ENCODE peak calls at places on chromosomes 2 and 18, in nine cellular contexts. B is stomach, R is spleen, W is K562, V is HCT116, U is sigmoid colon, Q is transverse colon, I is prostate gland, L is HepG2. Y is an unnamed sample.

GRCh38 chr2:113823729-113824595 is 65.9 kb upstream of the ACTR3 start:
- DNase-seq in B (no peak), R (no peak), W (no peak), V (no peak), U (no peak), Q (no peak), I (no peak), L (no peak), Y (no peak)

GRCh38 chr2:86052676-86053075 is 53.0 kb downstream of the POLR1A start:
- DNase-seq in B (no peak), R (no peak), W (no peak), V (no peak), U (peak; percentile 43), Q (no peak), I (no peak), L (no peak), Y (no peak)

GRCh38 chr2:181810823-181811695 is 80.5 kb upstream of the ITPRID2 start:
- DNase-seq in B (peak; percentile 45), R (no peak), W (peak; percentile 77), V (peak; percentile 98), U (no peak), Q (peak; percentile 36), I (peak; percentile 70), L (peak; percentile 74), Y (no peak)

GRCh38 chr18:61926532-61926931 is 33.7 kb upstream of the RNF152 start:
- DNase-seq in B (no peak), R (no peak), W (no peak), V (no peak), U (no peak), Q (no peak), I (no peak), L (no peak), Y (no peak)

GRCh38 chr18:49399003-49399402 is 61.4 kb downstream of the DYM start:
- DNase-seq in B (no peak), R (no peak), W (no peak), V (no peak), U (peak; percentile 69), Q (no peak), I (no peak), L (no peak), Y (no peak)

GRCh38 chr18:53843113-53843512 is 381.4 kb downstream of the MBD2 start:
- DNase-seq in B (no peak), R (no peak), W (no peak), V (no peak), U (no peak), Q (no peak), I (no peak), L (no peak), Y (no peak)

GRCh38 chr2:84817239-84817655 is 63.6 kb downstream of the TRABD2A start:
- DNase-seq in B (no peak), R (no peak), W (no peak), V (no peak), U (no peak), Q (no peak), I (no peak), L (no peak), Y (no peak)

GRCh38 chr2:10135296-10136089 is 13.0 kb downstream of the RRM2 start:
- DNase-seq in B (no peak), R (peak; percentile 8), W (peak; percentile 42), V (no peak), U (no peak), Q (no peak), I (no peak), L (no peak), Y (no peak)

GRCh38 chr18:75530548-75531211 is 103.2 kb upstream of the SMIM21 start:
- DNase-seq in B (no peak), R (no peak), W (no peak), V (no peak), U (no peak), Q (no peak), I (no peak), L (no peak), Y (no peak)

GRCh38 chr18:58632557-58632956 is 3.7 kb upstream of the ALPK2 start:
- DNase-seq in B (no peak), R (no peak), W (no peak), V (no peak), U (no peak), Q (no peak), I (no peak), L (no peak), Y (no peak)

GRCh38 chr2:26255735-26256384 is 11.1 kb downstream of the HADHB start:
- DNase-seq in B (no peak), R (no peak), W (no peak), V (no peak), U (no peak), Q (no peak), I (peak; percentile 25), L (no peak), Y (no peak)

GRCh38 chr2:223047260-223047761 is 4.7 kb upstream of the KCNE4 start:
- DNase-seq in B (no peak), R (no peak), W (no peak), V (no peak), U (peak; percentile 68), Q (no peak), I (no peak), L (no peak), Y (no peak)

GRCh38 chr2:150410809-150411208 is 76.7 kb downstream of the RND3 start:
- DNase-seq in B (no peak), R (no peak), W (no peak), V (no peak), U (no peak), Q (no peak), I (no peak), L (peak; percentile 35), Y (no peak)

GRCh38 chr18:7071600-7071999 is 46.0 kb downstream of the LAMA1 start:
- DNase-seq in B (no peak), R (no peak), W (no peak), V (no peak), U (no peak), Q (no peak), I (no peak), L (no peak), Y (no peak)

GRCh38 chr2:158042245-158042644 is 59.4 kb upstream of the UPP2 start:
- DNase-seq in B (no peak), R (no peak), W (no peak), V (no peak), U (no peak), Q (no peak), I (no peak), L (no peak), Y (no peak)

GRCh38 chr2:105364436-105365139 is 27.2 kb downstream of the C2orf49 start:
- DNase-seq in B (no peak), R (no peak), W (no peak), V (no peak), U (no peak), Q (no peak), I (no peak), L (no peak), Y (no peak)
- TF ChIP-seq POLR2AphosphoS5 in B (no peak), R (no peak), W (no peak), V (no peak), U (no peak), Q (no peak), I (no peak), L (no peak), Y (no peak)

GRCh38 chr2:62208758-62209114 is 12.8 kb downstream of the B3GNT2 start:
- DNase-seq in B (no peak), R (no peak), W (peak; percentile 57), V (no peak), U (no peak), Q (no peak), I (no peak), L (no peak), Y (no peak)
- TF ChIP-seq POLR2A in B (no peak), R (no peak), W (no peak), V (no peak), U (no peak), Q (no peak), I (no peak), L (no peak), Y (no peak)

DNA sequence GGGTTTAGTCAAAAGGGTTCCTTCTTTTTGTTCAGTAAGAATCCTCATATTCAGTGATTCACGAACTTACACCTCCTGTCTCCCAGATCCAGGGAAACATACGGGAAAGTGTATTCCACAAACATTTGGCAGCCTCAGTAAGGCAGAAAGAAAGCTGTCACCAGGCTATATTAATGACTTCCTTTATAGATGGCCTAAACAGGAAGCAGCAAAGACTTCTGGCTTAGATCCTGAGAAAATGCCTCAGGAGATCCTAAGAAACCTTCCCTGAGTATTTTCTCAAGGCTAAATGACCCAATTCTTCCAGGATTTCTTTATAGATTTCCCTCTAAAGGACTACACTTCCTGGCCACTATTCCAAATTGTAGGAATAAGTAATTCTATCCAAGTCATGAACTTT is 1995.5 kb upstream of the CELF4 start:
- DNase-seq in B (no peak), R (no peak), W (no peak), V (no peak), U (no peak), Q (no peak), I (no peak), L (no peak), Y (no peak)
- TF ChIP-seq POLR2AphosphoS5 in B (no peak), R (no peak), W (no peak), V (no peak), U (no peak), Q (no peak), I (no peak), L (no peak), Y (no peak)

GRCh38 chr2:206716607-206717006 is 1.6 kb downstream of the DYTN start:
- DNase-seq in B (no peak), R (no peak), W (no peak), V (no peak), U (no peak), Q (no peak), I (no peak), L (no peak), Y (no peak)

GRCh38 chr2:206723288-206723687 is 5.1 kb upstream of the DYTN start:
- DNase-seq in B (no peak), R (no peak), W (no peak), V (no peak), U (no peak), Q (no peak), I (no peak), L (no peak), Y (no peak)

GRCh38 chr2:206713770-206714169 is 4.4 kb downstream of the DYTN start:
- DNase-seq in B (no peak), R (no peak), W (no peak), V (no peak), U (no peak), Q (no peak), I (no peak), L (no peak), Y (no peak)

GRCh38 chr2:206721216-206721920 is 3.2 kb upstream of the DYTN start:
- DNase-seq in B (no peak), R (no peak), W (no peak), V (no peak), U (no peak), Q (no peak), I (no peak), L (no peak), Y (no peak)

DNA sequence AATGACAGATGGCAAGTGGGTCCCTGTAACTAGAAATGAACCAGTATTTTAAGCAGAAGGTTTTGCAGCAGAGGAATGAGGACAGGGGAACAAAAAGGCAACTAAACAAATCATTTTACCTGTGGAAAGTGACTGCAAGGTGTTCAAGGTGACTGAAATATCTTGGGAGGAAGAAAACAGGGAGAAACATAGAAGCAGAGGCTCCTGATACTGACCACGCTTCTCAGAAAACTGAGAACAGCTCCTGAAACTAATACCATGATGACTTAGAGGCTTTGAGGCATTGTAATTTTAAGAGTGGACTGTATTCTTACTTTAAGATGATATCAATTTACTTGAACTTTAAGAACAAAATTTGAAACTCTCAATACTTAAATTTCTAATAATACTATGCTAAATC is at the start of gene DYTN:
- DNase-seq in B (no peak), R (no peak), W (no peak), V (no peak), U (no peak), Q (no peak), I (no peak), L (no peak), Y (no peak)
- TF ChIP-seq POLR2A in B (no peak), R (no peak), W (no peak), V (no peak), U (no peak), Q (no peak), I (no peak), L (no peak), Y (no peak)

Y was measured in GM12891.